ENCODE peak calls at places on chromosomes 5 and 9, in five cellular contexts. S is psoas muscle; M is mesenchymal stem cell; G is CD4-positive, alpha-beta T cell; T is neural progenitor cell. U is an unnamed sample.
A peak's percentile ranks its signal among the peaks of the same experiment; 100 is the strongest.

GRCh38 chr9:136538599-136539426 is 7.0 kb downstream of the NOTCH1 start:
- DNase-seq in T (no peak), M (no peak), S (no peak), G (peak; percentile 44), U (peak; percentile 38)

GRCh38 chr5:28014779-28015178 is 976.4 kb upstream of the CDH9 start:
- DNase-seq in T (no peak), G (no peak), S (no peak), M (no peak), U (no peak)

GRCh38 chr9:130138791-130139190 is 33.4 kb upstream of the NCS1 start:
- DNase-seq in M (peak; percentile 75), T (no peak), S (peak; percentile 70), G (peak; percentile 2), U (no peak)

GRCh38 chr5:79255786-79256557 is 20.0 kb downstream of the JMY start:
- DNase-seq in M (peak; percentile 59), T (peak; percentile 70), G (no peak), S (no peak), U (no peak)

GRCh38 chr9:7097785-7098420 is 340.1 kb downstream of the KDM4C start:
- DNase-seq in T (no peak), M (no peak), S (no peak), G (no peak), U (no peak)

GRCh38 chr5:150443242-150444075 is 6.1 kb downstream of the RPS14 start:
- DNase-seq in G (no peak), M (no peak), S (no peak), T (no peak), U (no peak)

GRCh38 chr5:57735754-57736153 is 253.1 kb upstream of the ACTBL2 start:
- DNase-seq in S (no peak), M (peak; percentile 88), G (no peak), T (no peak), U (no peak)

GRCh38 chr9:87343816-87344438 is 153.7 kb upstream of the DAPK1 start:
- DNase-seq in T (no peak), S (no peak), M (no peak), G (no peak), U (no peak)

GRCh38 chr9:134182554-134183219 is 18.3 kb upstream of the RNU6ATAC start:
- DNase-seq in T (no peak), M (peak; percentile 33), G (no peak), S (no peak), U (no peak)

GRCh38 chr9:32782476-32783167 is 718 bp upstream of the TMEM215 start:
- DNase-seq in G (no peak), M (no peak), S (peak; percentile 42), T (peak; percentile 52), U (no peak)

GRCh38 chr5:149466457-149466972 is 84.7 kb downstream of the CSNK1A1 start:
- DNase-seq in G (no peak), S (peak; percentile 72), T (no peak), M (peak; percentile 94), U (no peak)

GRCh38 chr5:79929095-79929494 is 62.0 kb downstream of the MTX3 start:
- DNase-seq in T (no peak), G (no peak), M (no peak), S (no peak), U (no peak)

GRCh38 chr9:70260606-70261005 is 1.8 kb downstream of the SMC5 start:
- DNase-seq in T (no peak), G (no peak), M (no peak), S (no peak), U (no peak)

GRCh38 chr9:127876764-127877562 is 512 bp downstream of the AK1 start:
- DNase-seq in T (no peak), S (peak; percentile 74), G (no peak), M (peak; percentile 52), U (no peak)

GRCh38 chr5:1385395-1386273 is 40.7 kb upstream of the CLPTM1L start:
- DNase-seq in S (peak; percentile 89), T (peak; percentile 84), G (peak; percentile 91), M (peak; percentile 40), U (peak; percentile 65)

GRCh38 chr5:9351535-9351934 is 194.3 kb downstream of the SEMA5A start:
- DNase-seq in M (no peak), T (no peak), G (no peak), S (no peak), U (no peak)

GRCh38 chr5:104540448-104540847 is 977.9 kb upstream of the NUDT12 start:
- DNase-seq in G (no peak), S (no peak), T (no peak), M (peak; percentile 51), U (no peak)

GRCh38 chr9:131657890-131658752 is 81.8 kb downstream of the RAPGEF1 start:
- DNase-seq in G (no peak), S (no peak), T (no peak), M (peak; percentile 97), U (no peak)

GRCh38 chr9:81083821-81084512 is 605.4 kb downstream of the TLE1 start:
- DNase-seq in T (no peak), M (peak; percentile 59), S (no peak), G (no peak), U (no peak)

GRCh38 chr9:16062542-16063240 is 509.8 kb downstream of the CCDC171 start:
- DNase-seq in T (no peak), S (no peak), M (peak; percentile 23), G (no peak), U (no peak)

GRCh38 chr5:173833200-173833599 is 54.9 kb upstream of the CPEB4 start:
- DNase-seq in M (no peak), T (no peak), G (no peak), S (no peak), U (no peak)

GRCh38 chr9:89871871-89872331 is 267.1 kb downstream of the GADD45G start:
- DNase-seq in M (no peak), T (no peak), G (no peak), S (no peak), U (no peak)

GRCh38 chr9:18881740-18882139 is 151.3 kb downstream of the SAXO1 start:
- DNase-seq in S (no peak), M (no peak), T (no peak), G (no peak), U (no peak)
- H3K9me3 ChIP-seq in S (no peaks in the 10 kb centered on the region), M (peaks cover 8% of the 10 kb centered on the region), T (no peaks in the 10 kb centered on the region), G (no peaks in the 10 kb centered on the region), U (no peaks in the 10 kb centered on the region)

DNA sequence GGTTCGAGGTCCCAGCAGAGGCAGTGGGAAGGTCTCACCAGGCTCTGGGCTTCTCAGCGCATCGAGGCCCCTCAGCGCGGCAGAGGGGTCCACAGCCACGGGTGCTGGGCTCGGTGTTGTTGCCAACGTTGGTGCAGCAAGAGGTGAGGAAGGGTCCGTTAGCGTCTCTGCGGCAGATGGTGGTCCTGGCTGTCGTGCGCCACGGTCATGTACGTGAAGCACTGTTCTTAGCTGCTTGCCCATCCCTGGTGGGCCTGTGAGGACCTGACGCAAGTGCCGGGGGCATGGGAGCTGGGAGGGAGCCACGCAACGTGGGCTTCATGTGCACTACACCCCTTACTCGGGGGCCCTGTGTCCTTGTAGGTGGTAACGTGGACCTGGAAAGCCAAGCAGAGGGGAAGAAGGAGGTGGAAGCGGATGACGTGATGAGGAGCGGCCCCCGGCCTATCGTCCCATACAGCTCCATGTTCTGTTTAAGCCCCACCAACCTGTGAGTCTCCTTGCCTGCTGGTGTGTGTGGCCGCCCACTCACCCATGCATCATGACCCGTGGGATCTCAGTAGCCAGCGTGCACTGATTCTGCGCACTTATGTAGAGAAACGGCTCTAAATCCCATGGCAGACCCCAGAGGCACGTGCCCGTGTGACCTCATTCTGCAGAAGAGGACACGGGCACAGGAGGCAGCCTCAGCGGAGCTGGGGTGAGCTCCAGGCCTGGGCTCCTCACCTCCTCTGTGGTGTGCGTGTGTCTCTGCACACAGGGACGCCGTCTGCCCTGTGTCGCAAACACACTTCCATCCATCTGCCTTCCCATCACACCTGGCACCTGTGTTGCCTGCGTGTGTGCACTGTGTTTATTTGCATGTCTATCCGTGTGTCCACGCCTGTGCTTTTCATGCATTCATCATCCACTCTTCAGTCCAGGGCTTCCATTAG is 166.1 kb downstream of the CACNA1B start:
- DNase-seq in T (no peak), G (no peak), M (no peak), S (peak; percentile 33), U (no peak)
- H3K9me3 ChIP-seq in T (no peaks in the 10 kb centered on the region), G (no peaks in the 10 kb centered on the region), M (no peaks in the 10 kb centered on the region), S (no peaks in the 10 kb centered on the region), U (no peaks in the 10 kb centered on the region)

GRCh38 chr9:11159318-11159862 is 546.6 kb upstream of the PTPRD start:
- DNase-seq in T (no peak), S (no peak), M (no peak), G (no peak), U (no peak)

GRCh38 chr9:11163843-11164242 is 551.0 kb upstream of the PTPRD start:
- DNase-seq in T (no peak), G (no peak), S (no peak), M (no peak), U (no peak)

GRCh38 chr9:11158676-11159075 is 545.9 kb upstream of the PTPRD start:
- DNase-seq in M (peak; percentile 18), G (no peak), T (no peak), S (no peak), U (no peak)

DNA sequence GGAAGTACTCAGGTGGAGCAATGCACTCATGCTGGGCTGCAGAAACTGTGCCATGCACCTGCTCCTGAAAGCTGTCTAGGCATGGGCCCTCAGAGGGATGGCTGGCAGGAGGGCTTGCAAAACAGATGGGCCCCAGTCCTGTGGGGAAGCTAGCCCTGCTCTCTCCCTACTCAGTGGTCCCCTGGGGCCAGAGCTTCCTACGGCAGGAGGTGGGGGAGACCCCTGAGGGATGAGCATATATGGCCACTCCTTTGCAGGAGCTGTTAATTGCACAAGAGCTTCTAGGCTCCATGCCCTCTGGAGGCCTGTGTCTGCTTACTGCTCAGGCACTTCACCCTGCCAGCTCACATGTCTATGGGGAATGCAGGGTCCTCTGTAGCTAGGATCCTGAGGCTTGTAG is 545.3 kb upstream of the PTPRD start:
- DNase-seq in T (no peak), G (no peak), M (no peak), S (no peak), U (peak; percentile 5)
- H3K9me3 ChIP-seq in T (no peaks in the 10 kb centered on the region), G (peaks cover 5% of the 10 kb centered on the region), M (peaks cover 39% of the 10 kb centered on the region), S (no peaks in the 10 kb centered on the region), U (no peaks in the 10 kb centered on the region)

DNA sequence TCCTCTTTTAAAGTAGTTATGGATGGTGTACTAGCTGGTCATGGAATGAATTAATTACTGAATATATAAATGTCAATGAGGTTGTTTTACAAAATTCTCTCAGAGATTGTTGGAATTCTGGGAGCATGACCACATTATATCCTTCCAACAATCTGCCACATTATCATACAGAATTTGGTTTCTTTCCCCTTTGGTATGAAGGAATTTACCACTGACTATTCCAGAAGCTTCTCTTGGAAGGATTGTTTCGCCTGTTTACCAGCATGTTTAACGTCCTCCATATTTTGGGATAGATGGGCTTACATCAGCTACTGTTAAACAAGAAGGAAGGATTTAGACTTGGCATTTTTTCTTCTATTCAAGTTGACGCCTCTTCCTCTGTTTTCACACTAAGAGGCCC is 176.4 kb downstream of the CD180 start:
- DNase-seq in M (no peak), T (no peak), G (no peak), S (no peak), U (no peak)
- H3K9me3 ChIP-seq in M (no peaks in the 10 kb centered on the region), T (no peaks in the 10 kb centered on the region), G (no peaks in the 10 kb centered on the region), S (no peaks in the 10 kb centered on the region), U (no peaks in the 10 kb centered on the region)

GRCh38 chr5:160174290-160174689 is 55.0 kb upstream of the FABP6 start:
- DNase-seq in S (no peak), M (no peak), G (no peak), T (no peak), U (no peak)

GRCh38 chr5:160174780-160175437 is 54.4 kb upstream of the FABP6 start:
- DNase-seq in M (no peak), S (no peak), G (no peak), T (no peak), U (no peak)

GRCh38 chr5:160167623-160168165 is 48.4 kb upstream of the PWWP2A start:
- DNase-seq in S (no peak), T (no peak), M (no peak), G (no peak), U (no peak)

GRCh38 chr5:160169326-160169725 is 50.1 kb upstream of the PWWP2A start:
- DNase-seq in G (no peak), T (no peak), M (peak; percentile 92), S (no peak), U (no peak)

GRCh38 chr5:160171656-160172055 is 52.4 kb upstream of the PWWP2A start:
- DNase-seq in T (no peak), S (no peak), G (no peak), M (peak; percentile 17), U (no peak)
- H3K9me3 ChIP-seq in T (no peaks in the 10 kb centered on the region), S (no peaks in the 10 kb centered on the region), G (no peaks in the 10 kb centered on the region), M (no peaks in the 10 kb centered on the region), U (no peaks in the 10 kb centered on the region)

U was measured in T-helper 17 cell.